ENCODE peak calls at places on chromosomes 16 and 17, in five cellular contexts. H is RWPE2, E is Caco-2, Q is mucosa of descending colon, F is pancreas. B is an unnamed sample.

GRCh38 chr16:65534121-65534528 is 412.3 kb upstream of the CDH11 start:
- DNase-seq in Q (no peak), F (no peak), E (no peak), H (no peak), B (no peak)

GRCh38 chr16:31253642-31254045 is 6.1 kb upstream of the ITGAM start:
- DNase-seq in F (no peak), E (peak), H (no peak), Q (no peak), B (no peak)

GRCh38 chr16:10579965-10580918 is at the start of gene EMP2:
- DNase-seq in Q (peak), F (peak), H (peak), E (peak), B (peak)

GRCh38 chr16:13864689-13865088 is 55.3 kb upstream of the ERCC4 start:
- DNase-seq in F (no peak), E (no peak), H (no peak), Q (no peak), B (no peak)

GRCh38 chr17:9342225-9342624 is 233.4 kb downstream of the STX8 start:
- DNase-seq in Q (no peak), H (no peak), F (no peak), E (no peak), B (no peak)

GRCh38 chr16:28279006-28279405 is 13.3 kb upstream of the SBK1 start:
- DNase-seq in E (no peak), Q (no peak), H (no peak), F (no peak), B (no peak)

GRCh38 chr17:69725125-69725524 is 310.6 kb downstream of the MAP2K6 start:
- DNase-seq in F (no peak), E (no peak), Q (no peak), H (no peak), B (no peak)

GRCh38 chr16:12199524-12199923 is 223.0 kb downstream of the SNX29 start:
- DNase-seq in F (no peak), Q (no peak), E (no peak), H (no peak), B (no peak)

GRCh38 chr17:82281502-82282238 is 8.2 kb upstream of the CSNK1D start:
- DNase-seq in H (peak), F (peak), Q (peak), E (no peak), B (peak)

GRCh38 chr16:25093208-25094061 is 18.1 kb upstream of the LCMT1 start:
- DNase-seq in Q (no peak), F (no peak), E (no peak), H (no peak), B (no peak)

GRCh38 chr16:3152022-3152272 is 17.1 kb downstream of the ZNF213 start:
- DNase-seq in F (peak), E (no peak), Q (no peak), H (no peak), B (no peak)

GRCh38 chr17:79050591-79050990 is 24.0 kb upstream of the ENGASE start:
- DNase-seq in E (no peak), Q (no peak), H (no peak), F (no peak), B (no peak)

GRCh38 chr16:47574091-47575054 is 113.2 kb downstream of the PHKB start:
- DNase-seq in E (no peak), F (no peak), Q (no peak), H (no peak), B (peak)

GRCh38 chr16:15055141-15056053 is 477 bp downstream of the NTAN1 start:
- DNase-seq in Q (peak), E (peak), H (no peak), F (peak), B (no peak)

GRCh38 chr17:68357886-68358285 is 66.6 kb downstream of the ARSG start:
- DNase-seq in E (no peak), F (no peak), Q (no peak), H (no peak), B (no peak)

GRCh38 chr17:49691086-49691676 is 13.3 kb upstream of the SPOP start:
- DNase-seq in Q (no peak), F (no peak), E (peak), H (no peak), B (no peak)

GRCh38 chr16:3256146-3256875 is at the start of gene MEFV:
- DNase-seq in H (no peak), Q (no peak), F (no peak), E (no peak), B (no peak)

GRCh38 chr16:63702981-63703590 is 1418.8 kb downstream of the CDH11 start:
- DNase-seq in E (peak), F (peak), H (no peak), Q (no peak), B (no peak)

GRCh38 chr16:2512920-2513404 is 790 bp upstream of the ATP6V0C start:
- DNase-seq in Q (peak), H (no peak), E (no peak), F (peak), B (no peak)

GRCh38 chr17:60075981-60076380 is 2.7 kb downstream of the HEATR6 start:
- DNase-seq in Q (no peak), H (no peak), F (no peak), E (no peak), B (no peak)

GRCh38 chr16:15613676-15614075 is 29.3 kb downstream of the MARF1 start:
- DNase-seq in F (no peak), Q (no peak), H (no peak), E (no peak), B (no peak)

GRCh38 chr16:68257906-68258800 is 6.2 kb upstream of the SLC7A6 start:
- DNase-seq in E (peak), F (no peak), Q (peak), H (no peak), B (peak)

GRCh38 chr17:56653877-56654276 is 60.4 kb downstream of the NOG start:
- DNase-seq in H (no peak), E (no peak), F (no peak), Q (no peak), B (peak)

GRCh38 chr16:29307598-29308507 is 98.7 kb downstream of the NPIPB11 start:
- DNase-seq in E (no peak), F (peak), Q (peak), H (no peak), B (no peak)

GRCh38 chr17:35879748-35880654 is at the start of gene CCL5:
- DNase-seq in F (no peak), H (no peak), Q (peak), E (no peak), B (no peak)

GRCh38 chr16:89155184-89155679 is 16.3 kb upstream of the CDH15 start:
- DNase-seq in Q (no peak), H (no peak), E (no peak), F (no peak), B (no peak)

GRCh38 chr17:42559076-42559475 is 2.9 kb upstream of the COASY start:
- DNase-seq in F (no peak), H (no peak), Q (no peak), E (no peak), B (no peak)

GRCh38 chr16:67104845-67105244 is 4.9 kb upstream of the PHAF1 start:
- DNase-seq in E (no peak), Q (no peak), H (no peak), F (no peak), B (no peak)

GRCh38 chr16:26959416-26960009 is 107.2 kb upstream of the C16orf82 start:
- DNase-seq in Q (no peak), H (no peak), F (no peak), E (no peak), B (no peak)

GRCh38 chr16:58418601-58419000 is 26.3 kb downstream of the GINS3 start:
- DNase-seq in F (no peak), Q (no peak), E (peak), H (no peak), B (no peak)

GRCh38 chr17:42233148-42233547 is 38.9 kb upstream of the GHDC start:
- DNase-seq in F (no peak), E (no peak), Q (no peak), H (no peak), B (no peak)

GRCh38 chr17:78779848-78780247 is 2.2 kb downstream of the CYTH1 start:
- DNase-seq in H (no peak), F (no peak), E (no peak), Q (no peak), B (no peak)

GRCh38 chr16:8675183-8676159 is 1.1 kb downstream of the ABAT start:
- DNase-seq in E (no peak), H (no peak), Q (no peak), F (peak), B (no peak)

GRCh38 chr17:70137451-70138230 is 31.7 kb upstream of the KCNJ2 start:
- DNase-seq in Q (no peak), F (no peak), E (no peak), H (no peak), B (no peak)

GRCh38 chr17:17216236-17216635 is 10.1 kb upstream of the PLD6 start:
- DNase-seq in H (no peak), F (peak), Q (no peak), E (no peak), B (no peak)
- TF ChIP-seq CTCF in H (no peak), F (no peak), Q (no peak), E (no peak), B (no peak)

GRCh38 chr16:49855280-49855821 is 561 bp downstream of the ZNF423 start:
- DNase-seq in F (peak), H (no peak), Q (peak), E (peak), B (peak)

GRCh38 chr16:49855822-49856740 is at the start of gene ZNF423:
- DNase-seq in H (no peak), Q (peak), F (peak), E (no peak), B (no peak)

GRCh38 chr16:49858200-49859129 is 2.6 kb upstream of the ZNF423 start:
- DNase-seq in E (no peak), H (no peak), Q (peak), F (peak), B (no peak)

GRCh38 chr16:49857423-49858181 is 1.7 kb upstream of the ZNF423 start:
- DNase-seq in F (peak), E (peak), Q (peak), H (no peak), B (peak)

DNA sequence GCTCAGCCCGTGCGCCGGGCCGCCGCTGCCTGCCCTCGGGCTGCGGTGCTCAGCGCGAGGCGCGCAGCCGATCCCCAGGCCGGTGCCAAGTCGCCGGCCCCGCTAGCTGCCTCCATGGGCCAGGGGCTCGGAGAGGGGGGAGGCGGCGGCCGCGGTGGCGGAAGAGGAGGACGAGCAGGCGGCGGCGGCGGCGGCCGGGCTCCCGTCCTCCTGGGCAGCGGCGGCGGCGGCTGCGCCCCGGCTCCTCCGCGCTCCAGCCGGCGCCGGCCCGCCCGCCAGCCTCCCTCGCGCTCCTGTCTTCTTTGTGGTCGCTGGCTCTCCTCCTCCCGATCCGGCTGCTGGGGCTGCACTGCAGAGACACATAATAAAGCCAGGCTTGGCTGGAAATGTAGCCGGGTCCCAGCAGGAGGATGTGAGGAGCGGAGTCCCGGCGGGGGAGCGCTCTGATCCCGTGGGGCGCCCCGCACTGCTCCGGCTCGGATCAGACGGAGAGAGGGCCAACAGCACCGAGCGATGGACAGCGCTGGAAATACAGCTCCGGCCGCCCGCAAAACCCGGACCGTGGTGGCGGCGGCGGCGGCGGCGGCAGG is 924 bp upstream of the ZNF423 start:
- DNase-seq in F (peak), H (no peak), E (peak), Q (peak), B (peak)
- TF ChIP-seq CTCF in F (no peak), H (no peak), E (peak), Q (no peak), B (no peak)

GRCh38 chr17:64773836-64774761 is 112.0 kb upstream of the SMURF2 start:
- DNase-seq in F (peak), E (peak), H (peak), Q (peak), B (peak)
- TF ChIP-seq CTCF in F (no peak), E (peak), H (peak), Q (peak), B (peak)

GRCh38 chr17:4978720-4979119 is 8.8 kb downstream of the CAMTA2 start:
- DNase-seq in Q (no peak), E (no peak), F (no peak), H (no peak), B (no peak)
- TF ChIP-seq CTCF in Q (no peak), E (no peak), F (no peak), H (no peak), B (no peak)

DNA sequence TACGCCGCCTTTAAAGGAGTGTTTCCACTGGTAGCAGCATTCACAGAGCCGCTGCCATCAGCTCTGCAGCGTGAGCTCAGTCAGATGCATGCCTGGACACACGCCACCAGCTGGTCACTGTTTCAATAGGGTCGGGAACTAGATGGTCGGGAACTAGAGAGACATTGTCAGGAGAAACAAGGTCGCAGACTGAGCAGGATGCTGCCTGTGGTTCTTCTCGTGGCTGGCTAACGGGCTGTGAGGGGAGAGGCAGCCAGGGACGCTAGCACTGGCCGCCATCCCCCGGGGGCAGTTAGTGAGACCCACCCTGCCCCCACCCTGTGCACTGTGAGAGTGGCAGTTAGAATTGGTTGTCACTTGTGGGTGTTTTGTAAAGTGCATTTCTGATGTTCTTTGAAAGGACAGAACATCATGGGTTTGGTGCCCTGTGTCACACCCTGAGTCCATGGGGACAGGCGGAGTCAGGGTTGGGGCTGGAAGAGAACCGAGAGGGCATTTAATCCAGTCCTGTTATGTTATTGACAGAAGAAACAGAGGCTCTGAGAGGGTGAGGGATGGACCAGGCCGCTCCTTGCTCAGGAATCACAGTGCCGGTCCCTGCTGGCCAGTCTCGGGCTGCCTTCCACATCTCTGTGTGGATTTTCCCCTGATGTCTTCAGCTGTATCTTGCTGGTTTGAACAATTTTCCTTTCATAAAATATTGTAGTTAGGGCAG is 86.4 kb downstream of the SPECC1 start:
- DNase-seq in E (peak), Q (no peak), F (no peak), H (no peak), B (peak)
- TF ChIP-seq CTCF in E (peak), Q (no peak), F (no peak), H (peak), B (peak)

GRCh38 chr16:49529646-49530045 is 156.0 kb downstream of the C16orf78 start:
- DNase-seq in H (peak), F (no peak), E (no peak), Q (no peak), B (no peak)

GRCh38 chr16:49528035-49528434 is 154.4 kb downstream of the C16orf78 start:
- DNase-seq in H (no peak), E (no peak), F (no peak), Q (no peak), B (no peak)

GRCh38 chr16:49526966-49527365 is 153.4 kb downstream of the C16orf78 start:
- DNase-seq in H (no peak), Q (peak), F (no peak), E (no peak), B (no peak)

GRCh38 chr16:49528564-49529150 is 155.1 kb downstream of the C16orf78 start:
- DNase-seq in Q (no peak), H (no peak), E (no peak), F (no peak), B (no peak)

GRCh38 chr16:49527621-49528020 is 154.0 kb downstream of the C16orf78 start:
- DNase-seq in Q (no peak), F (no peak), E (no peak), H (no peak), B (no peak)
- TF ChIP-seq CTCF in Q (no peak), F (no peak), E (no peak), H (no peak), B (no peak)

B was measured in Calu3.